ENCODE peak calls at places on chromosomes 6 and 20, in four cellular contexts. C, O, I and S are unnamed samples.
A peak's percentile ranks its signal among the peaks of the same experiment; 100 is the strongest.

GRCh38 chr6:71387179-71387578 is 98.6 kb downstream of the OGFRL1 start:
- DNase-seq in C (no peak), I (no peak), O (no peak), S (no peak)

GRCh38 chr20:50259705-50260479 is 69.3 kb downstream of the CEBPB start:
- DNase-seq in I (no peak), O (no peak), C (no peak), S (no peak)

GRCh38 chr6:155248021-155249001 is 15.5 kb upstream of the CLDN20 start:
- DNase-seq in C (peak; percentile 66), I (peak; percentile 47), O (peak; percentile 76), S (peak; percentile 66)

GRCh38 chr20:1894471-1894950 is 696 bp upstream of the SIRPA start:
- DNase-seq in O (peak; percentile 71), I (peak; percentile 73), C (no peak), S (peak; percentile 75)

GRCh38 chr6:106149472-106150069 is 63.4 kb downstream of the PRDM1 start:
- DNase-seq in O (no peak), C (no peak), I (no peak), S (no peak)

GRCh38 chr20:3543901-3544507 is 73.2 kb downstream of the ATRN start:
- DNase-seq in O (no peak), C (no peak), I (no peak), S (no peak)

GRCh38 chr6:133240511-133241087 is 558 bp upstream of the EYA4 start:
- DNase-seq in I (peak; percentile 58), C (no peak), O (peak; percentile 14), S (peak; percentile 32)

GRCh38 chr6:22026160-22026678 is 270.6 kb downstream of the PRL start:
- DNase-seq in I (no peak), O (no peak), C (no peak), S (no peak)

GRCh38 chr6:44009425-44010321 is 117.6 kb downstream of the MRPL14 start:
- DNase-seq in O (no peak), C (peak; percentile 40), I (no peak), S (no peak)

GRCh38 chr6:153059311-153059710 is 56.8 kb upstream of the MTRF1L start:
- DNase-seq in O (no peak), I (no peak), C (no peak), S (no peak)

GRCh38 chr6:166168616-166169548 is 1.2 kb upstream of the TBXT start:
- DNase-seq in C (no peak), O (no peak), I (peak; percentile 38), S (peak; percentile 19)

GRCh38 chr20:19757487-19757972 is 528 bp upstream of the RIN2 start:
- DNase-seq in O (no peak), I (peak; percentile 81), C (peak; percentile 76), S (peak; percentile 47)

GRCh38 chr6:69179681-69180080 is 544.6 kb downstream of the ADGRB3 start:
- DNase-seq in C (no peak), O (no peak), I (no peak), S (no peak)

GRCh38 chr6:106050538-106050937 is 35.6 kb upstream of the PRDM1 start:
- DNase-seq in I (no peak), C (no peak), O (no peak), S (no peak)

GRCh38 chr6:128413291-128413690 is 107.1 kb downstream of the PTPRK start:
- DNase-seq in O (no peak), I (no peak), C (no peak), S (no peak)

GRCh38 chr6:44254957-44255808 is 2.1 kb downstream of the SLC35B2 start:
- DNase-seq in C (no peak), O (no peak), I (no peak), S (no peak)

GRCh38 chr6:30819287-30819917 is 64.9 kb upstream of the DDR1 start:
- DNase-seq in I (no peak), C (no peak), O (no peak), S (no peak)

GRCh38 chr6:158293122-158293521 is 19.1 kb upstream of the TULP4 start:
- DNase-seq in O (no peak), C (no peak), I (no peak), S (no peak)

GRCh38 chr6:130105996-130106704 is 87.8 kb downstream of the L3MBTL3 start:
- DNase-seq in C (no peak), I (no peak), O (peak; percentile 29), S (peak; percentile 17)

GRCh38 chr20:50151034-50151743 is 2.3 kb downstream of the PEDS1 start:
- DNase-seq in C (no peak), I (no peak), O (no peak), S (no peak)

GRCh38 chr6:7112741-7113313 is 5.1 kb downstream of the RREB1 start:
- DNase-seq in I (peak; percentile 29), O (no peak), C (peak; percentile 66), S (peak; percentile 39)

GRCh38 chr20:19828233-19828632 is 70.2 kb downstream of the RIN2 start:
- DNase-seq in O (peak; percentile 72), C (peak; percentile 61), I (no peak), S (peak; percentile 64)

GRCh38 chr6:3247255-3248146 is 11.2 kb upstream of the PSMG4 start:
- DNase-seq in O (no peak), I (peak; percentile 57), C (peak; percentile 65), S (no peak)

GRCh38 chr6:166412911-166413384 is 30.2 kb upstream of the MPC1 start:
- DNase-seq in C (peak; percentile 45), I (no peak), O (no peak), S (no peak)

GRCh38 chr6:31977816-31978431 is 3.9 kb upstream of the C4A start:
- DNase-seq in I (no peak), C (no peak), O (no peak), S (no peak)

GRCh38 chr6:41278699-41279405 is 7.6 kb downstream of the TREM1 start:
- DNase-seq in C (peak; percentile 81), I (peak; percentile 62), O (peak; percentile 58), S (peak; percentile 68)

GRCh38 chr6:169571123-169571962 is 130.5 kb downstream of the WDR27 start:
- DNase-seq in O (no peak), C (no peak), I (no peak), S (no peak)

GRCh38 chr6:100962466-100962865 is 81.3 kb upstream of the ASCC3 start:
- DNase-seq in C (no peak), O (no peak), I (no peak), S (no peak)

GRCh38 chr6:7433211-7433610 is 43.6 kb downstream of the RIOK1 start:
- DNase-seq in O (no peak), C (no peak), I (no peak), S (no peak)

GRCh38 chr6:135296715-135297114 is 115.6 kb downstream of the MYB start:
- DNase-seq in O (no peak), C (no peak), I (no peak), S (no peak)

GRCh38 chr6:155495011-155495768 is 39.6 kb upstream of the NOX3 start:
- DNase-seq in C (peak; percentile 59), O (no peak), I (peak; percentile 28), S (no peak)

GRCh38 chr6:5672581-5673011 is 334.1 kb downstream of the NRN1 start:
- DNase-seq in O (no peak), C (no peak), I (no peak), S (no peak)

GRCh38 chr6:140175486-140175885 is 801.0 kb upstream of the CITED2 start:
- DNase-seq in O (no peak), C (no peak), I (no peak), S (no peak)

GRCh38 chr20:63100926-63101699 is 94.3 kb upstream of the BHLHE23 start:
- DNase-seq in O (no peak), C (peak; percentile 41), I (peak; percentile 7), S (no peak)

GRCh38 chr20:33539129-33539528 is 49.2 kb downstream of the CBFA2T2 start:
- DNase-seq in O (no peak), C (no peak), I (no peak), S (no peak)

GRCh38 chr20:258269-258858 is 840 bp downstream of the DEFB132 start:
- DNase-seq in I (no peak), O (no peak), C (no peak), S (no peak)

GRCh38 chr20:259991-260390 is 2.5 kb downstream of the DEFB132 start:
- DNase-seq in O (no peak), I (no peak), C (no peak), S (no peak)

GRCh38 chr20:263701-264100 is 6.2 kb downstream of the DEFB132 start:
- DNase-seq in C (no peak), I (no peak), O (no peak), S (no peak)

GRCh38 chr20:257419-257818 is at the start of gene DEFB132:
- DNase-seq in C (no peak), O (no peak), I (no peak), S (no peak)

DNA sequence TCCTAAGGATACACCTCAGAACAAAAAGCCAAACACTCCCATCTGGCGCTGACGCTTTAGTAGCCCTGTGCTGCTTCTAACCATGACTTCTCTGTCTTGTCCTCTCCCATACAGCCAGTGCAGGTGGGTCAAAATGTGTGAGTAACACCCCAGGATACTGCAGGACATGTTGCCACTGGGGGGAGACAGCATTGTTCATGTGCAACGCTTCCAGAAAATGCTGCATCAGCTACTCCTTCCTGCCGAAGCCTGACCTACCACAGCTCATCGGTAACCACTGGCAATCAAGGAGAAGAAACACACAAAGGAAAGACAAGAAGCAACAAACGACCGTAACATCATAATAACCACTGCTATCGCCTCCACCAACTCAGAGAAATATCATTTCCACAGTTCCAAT is 1.4 kb downstream of the DEFB132 start:
- DNase-seq in I (no peak), O (no peak), C (no peak), S (no peak)
- TF ChIP-seq CTCF in I (no peak), O (no peak), C (no peak), S (peak; percentile 8)

GRCh38 chr20:59403962-59404314 is 103.5 kb downstream of the EDN3 start:
- DNase-seq in I (no peak), O (no peak), C (no peak), S (peak; percentile 21)
- TF ChIP-seq CTCF in I (peak; percentile 23), O (no peak), C (no peak), S (no peak)

DNA sequence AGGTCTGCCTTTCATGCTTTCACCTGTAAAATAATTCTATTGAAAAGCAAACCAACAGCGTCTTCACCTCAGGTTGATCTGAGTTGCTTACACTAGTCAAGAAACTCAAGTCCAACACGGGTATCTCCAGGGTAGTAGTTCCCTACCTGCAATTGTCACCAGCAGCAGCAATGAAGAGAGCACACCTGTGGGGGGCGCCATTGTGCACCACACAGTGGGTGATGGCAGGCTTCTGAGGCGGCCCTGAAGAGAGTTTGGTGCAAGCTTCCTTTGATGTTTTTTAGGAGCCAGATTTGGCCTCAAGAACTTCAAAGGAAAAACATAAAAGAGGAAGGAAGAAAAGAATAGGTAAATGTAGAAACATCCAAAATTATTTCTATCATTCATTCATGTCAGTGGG is 45.1 kb downstream of the KIAA0319 start:
- DNase-seq in C (no peak), O (no peak), I (no peak), S (no peak)
- TF ChIP-seq CTCF in C (no peak), O (no peak), I (no peak), S (peak; percentile 26)

GRCh38 chr6:146666909-146667308 is 68.1 kb downstream of the ADGB start:
- DNase-seq in C (no peak), I (no peak), O (no peak), S (no peak)
- TF ChIP-seq CTCF in C (no peak), I (no peak), O (no peak), S (no peak)

GRCh38 chr6:111666812-111667211 is 61.1 kb upstream of the TRAF3IP2 start:
- DNase-seq in C (no peak), I (no peak), O (no peak), S (no peak)

GRCh38 chr6:111669326-111669725 is 63.6 kb upstream of the TRAF3IP2 start:
- DNase-seq in I (no peak), O (no peak), C (no peak), S (no peak)

GRCh38 chr6:111667921-111668320 is 62.2 kb upstream of the TRAF3IP2 start:
- DNase-seq in I (no peak), C (no peak), O (no peak), S (no peak)

GRCh38 chr6:111664565-111665039 is 58.9 kb upstream of the TRAF3IP2 start:
- DNase-seq in C (no peak), O (no peak), I (no peak), S (no peak)

GRCh38 chr6:111668410-111668809 is 62.7 kb upstream of the TRAF3IP2 start:
- DNase-seq in I (no peak), O (no peak), C (no peak), S (no peak)
- TF ChIP-seq CTCF in I (peak; percentile 26), O (no peak), C (peak; percentile 9), S (no peak)